ENCODE peak calls at places on chromosomes 5 and 9, in five cellular contexts. M is neural progenitor cell; J is CD8-positive, alpha-beta memory T cell; Q is osteoblast; I is astrocyte. Y is an unnamed sample. For H3K9me3, the result is how much of the 10 kb centered on the place peaks cover.

GRCh38 chr5:68343421-68343826 is 127.9 kb downstream of the PIK3R1 start:
- DNase-seq in M (no peak), J (no peak), Q (peak), I (peak), Y (no peak)

GRCh38 chr5:131394128-131394527 is 130.3 kb downstream of the CDC42SE2 start:
- DNase-seq in M (no peak), J (peak), Q (no peak), I (peak), Y (no peak)

GRCh38 chr9:27440888-27441740 is 83.0 kb upstream of the IFNK start:
- DNase-seq in M (peak), J (no peak), Q (no peak), I (no peak), Y (no peak)

GRCh38 chr9:127437497-127438264 is 13.5 kb downstream of the ZNF79 start:
- DNase-seq in M (no peak), J (peak), Q (peak), I (no peak), Y (no peak)

GRCh38 chr5:5483350-5483749 is 60.9 kb downstream of the ICE1 start:
- DNase-seq in M (no peak), J (no peak), Q (no peak), I (no peak), Y (no peak)

GRCh38 chr5:158899792-158900191 is 199.9 kb downstream of the EBF1 start:
- DNase-seq in M (no peak), J (no peak), Q (no peak), I (no peak), Y (no peak)

GRCh38 chr5:103562084-103562452 is 521 bp downstream of the NUDT12 start:
- DNase-seq in M (no peak), J (no peak), Q (no peak), I (no peak), Y (no peak)

GRCh38 chr5:88045146-88045545 is 223.5 kb downstream of the TMEM161B start:
- DNase-seq in M (peak), J (no peak), Q (no peak), I (no peak), Y (no peak)

GRCh38 chr9:38026021-38026809 is 42.8 kb downstream of the SHB start:
- DNase-seq in M (no peak), J (no peak), Q (peak), I (peak), Y (no peak)

GRCh38 chr5:74367241-74367733 is 273.2 kb downstream of the ENC1 start:
- DNase-seq in M (no peak), J (no peak), Q (peak), I (no peak), Y (no peak)

GRCh38 chr5:61301820-61302563 is 30.1 kb upstream of the ZSWIM6 start:
- DNase-seq in M (peak), J (no peak), Q (peak), I (peak), Y (no peak)

GRCh38 chr9:89008346-89009048 is 17.2 kb downstream of the S1PR3 start:
- DNase-seq in M (no peak), J (no peak), Q (no peak), I (no peak), Y (no peak)

GRCh38 chr5:66903709-66904108 is 292.9 kb downstream of the CD180 start:
- DNase-seq in M (no peak), J (no peak), Q (no peak), I (no peak), Y (no peak)

GRCh38 chr9:110058304-110058953 is 149.5 kb downstream of the C9orf152 start:
- DNase-seq in M (peak), J (peak), Q (no peak), I (peak), Y (peak)

GRCh38 chr9:95509851-95510529 is 6.8 kb downstream of the PTCH1 start:
- DNase-seq in M (peak), J (no peak), Q (no peak), I (no peak), Y (no peak)

GRCh38 chr5:34656001-34656699 is at the start of gene RAI14:
- DNase-seq in M (peak), J (no peak), Q (peak), I (peak), Y (peak)

GRCh38 chr5:157510682-157511081 is 50.7 kb downstream of the NIPAL4 start:
- DNase-seq in M (no peak), J (no peak), Q (no peak), I (no peak), Y (no peak)

GRCh38 chr5:21802869-21803490 is 1050.2 kb downstream of the CDH12 start:
- DNase-seq in M (peak), J (no peak), Q (no peak), I (peak), Y (no peak)

GRCh38 chr5:61304611-61305369 is 27.3 kb upstream of the ZSWIM6 start:
- DNase-seq in M (no peak), J (no peak), Q (no peak), I (peak), Y (no peak)

GRCh38 chr5:8216921-8217320 is 348.0 kb downstream of the MTRR start:
- DNase-seq in M (no peak), J (no peak), Q (peak), I (no peak), Y (no peak)

GRCh38 chr5:175354961-175355360 is 89.0 kb downstream of the DRD1 start:
- DNase-seq in M (no peak), J (no peak), Q (no peak), I (no peak), Y (no peak)

GRCh38 chr5:191036-191948 is at the start of gene LRRC14B:
- DNase-seq in M (no peak), J (peak), Q (peak), I (no peak), Y (no peak)

GRCh38 chr9:114503009-114503408 is 2.3 kb downstream of the WHRN start:
- DNase-seq in M (no peak), J (no peak), Q (no peak), I (no peak), Y (no peak)

GRCh38 chr9:136978865-136979544 is 1.7 kb downstream of the PTGDS start:
- DNase-seq in M (no peak), J (no peak), Q (no peak), I (no peak), Y (no peak)

GRCh38 chr9:4415281-4415680 is 75.0 kb upstream of the SLC1A1 start:
- DNase-seq in M (no peak), J (no peak), Q (peak), I (no peak), Y (no peak)

GRCh38 chr5:138649316-138649720 is 74.1 kb upstream of the HSPA9 start:
- DNase-seq in M (peak), J (no peak), Q (no peak), I (no peak), Y (peak)

GRCh38 chr5:115179959-115180709 is 10.4 kb upstream of the TRIM36 start:
- DNase-seq in M (peak), J (no peak), Q (peak), I (peak), Y (peak)

GRCh38 chr5:168885324-168886120 is 306.4 kb upstream of the PANK3 start:
- DNase-seq in M (peak), J (no peak), Q (no peak), I (no peak), Y (no peak)

GRCh38 chr9:129455151-129455995 is 165.5 kb downstream of the C9orf50 start:
- DNase-seq in M (no peak), J (no peak), Q (peak), I (no peak), Y (peak)

GRCh38 chr5:39194466-39195136 is 24.8 kb downstream of the FYB1 start:
- DNase-seq in M (no peak), J (no peak), Q (peak), I (peak), Y (no peak)

GRCh38 chr5:83125560-83125959 is 48.2 kb downstream of the XRCC4 start:
- DNase-seq in M (no peak), J (no peak), Q (no peak), I (no peak), Y (no peak)

GRCh38 chr5:124748687-124749594 is 2.5 kb upstream of the ZNF608 start:
- DNase-seq in M (peak), J (no peak), Q (peak), I (peak), Y (peak)

GRCh38 chr5:10315824-10316509 is 8.3 kb upstream of the CMBL start:
- DNase-seq in M (no peak), J (no peak), Q (no peak), I (no peak), Y (no peak)

GRCh38 chr5:155522540-155522939 is 509.0 kb downstream of the KIF4B start:
- DNase-seq in M (no peak), J (no peak), Q (no peak), I (no peak), Y (no peak)

GRCh38 chr5:143536364-143536763 is 132.9 kb upstream of the NR3C1 start:
- DNase-seq in M (no peak), J (no peak), Q (peak), I (peak), Y (no peak)

GRCh38 chr9:105242062-105242461 is 2.4 kb upstream of the SLC44A1 start:
- DNase-seq in M (no peak), J (no peak), Q (no peak), I (no peak), Y (peak)

GRCh38 chr5:150931368-150931965 is 26.7 kb upstream of the ZNF300 start:
- DNase-seq in M (no peak), J (no peak), Q (no peak), I (peak), Y (no peak)
- H3K9me3 ChIP-seq in M (under half), J (under half), Q (under half), I (under half), Y (under half)

DNA sequence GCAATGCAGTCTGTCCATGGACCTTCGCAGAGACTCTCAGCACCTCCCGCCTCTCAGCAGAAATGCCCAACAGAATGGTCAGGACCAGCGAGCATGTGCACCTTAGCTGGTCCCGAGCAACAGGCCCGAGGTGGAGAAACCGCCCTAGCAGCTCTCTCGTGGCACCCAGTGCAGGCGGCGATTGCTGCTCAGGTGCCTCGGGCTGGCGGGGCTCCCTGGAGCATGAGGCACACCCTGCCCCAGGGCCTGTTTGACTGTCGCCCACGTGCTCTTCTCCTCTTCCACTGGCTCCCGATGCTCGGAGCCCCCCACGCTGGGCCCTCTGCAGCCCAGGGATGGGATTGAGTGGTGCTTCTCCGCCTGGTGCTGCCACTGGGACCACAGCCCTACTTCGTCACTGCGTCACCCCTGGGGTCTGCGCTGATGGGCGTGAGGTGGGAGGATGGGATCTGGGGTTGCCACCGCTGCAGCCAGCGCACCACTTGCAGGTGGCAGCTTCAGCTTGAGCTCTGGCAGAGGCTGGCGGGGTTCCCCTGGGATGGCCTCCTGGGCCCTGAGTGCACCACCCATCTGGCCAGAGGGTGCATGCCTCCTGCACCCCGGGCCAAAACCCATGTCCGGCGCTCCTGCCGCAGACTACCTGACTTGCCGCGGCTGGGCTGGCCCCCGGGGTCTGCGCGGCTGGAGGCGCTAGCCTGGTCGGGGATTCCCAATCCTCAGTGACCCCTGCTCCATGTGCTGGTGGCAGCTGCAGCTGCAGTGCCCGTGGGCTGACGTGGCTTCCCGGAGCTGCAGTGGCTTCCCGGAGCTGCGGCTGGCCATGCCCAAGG is 244.2 kb downstream of the FOXD4L6 start:
- DNase-seq in M (no peak), J (peak), Q (peak), I (no peak), Y (no peak)
- H3K9me3 ChIP-seq in M (under half), J (under half), Q (under half), I (under half), Y (under half)

DNA sequence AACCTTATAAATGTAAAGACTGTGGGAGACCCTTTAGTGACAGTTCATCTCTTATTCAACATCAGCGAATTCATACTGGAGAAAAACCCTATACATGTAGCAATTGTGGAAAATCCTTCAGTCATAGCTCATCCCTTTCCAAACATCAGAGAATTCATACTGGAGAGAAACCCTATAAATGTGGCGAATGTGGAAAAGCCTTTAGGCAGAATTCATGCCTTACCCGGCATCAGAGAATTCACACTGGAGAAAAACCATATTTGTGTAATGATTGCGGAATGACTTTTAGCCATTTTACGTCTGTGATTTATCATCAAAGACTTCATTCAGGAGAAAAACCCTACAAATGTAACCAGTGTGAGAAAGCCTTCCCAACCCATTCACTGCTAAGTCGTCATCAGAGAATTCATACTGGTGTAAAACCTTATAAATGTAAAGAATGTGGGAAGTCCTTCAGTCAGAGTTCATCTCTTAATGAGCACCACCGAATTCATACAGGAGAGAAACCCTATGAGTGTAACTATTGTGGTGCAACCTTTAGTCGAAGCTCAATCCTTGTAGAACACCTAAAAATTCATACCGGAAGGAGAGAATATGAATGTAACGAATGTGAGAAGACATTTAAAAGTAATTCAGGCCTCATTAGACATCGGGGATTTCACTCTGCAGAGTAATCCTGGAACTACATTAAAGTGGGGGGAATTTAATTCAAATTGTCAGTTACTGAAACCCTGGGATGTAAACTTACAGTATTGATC is 17.7 kb downstream of the ZNF483 start:
- DNase-seq in M (no peak), J (no peak), Q (no peak), I (no peak), Y (no peak)
- H3K9me3 ChIP-seq in M (half or more), J (half or more), Q (under half), I (under half), Y (under half)

GRCh38 chr5:141373673-141374317 is at the start of gene PCDHGA6:
- DNase-seq in M (no peak), J (no peak), Q (peak), I (peak), Y (no peak)
- H3K9me3 ChIP-seq in M (under half), J (under half), Q (under half), I (half or more), Y (under half)

GRCh38 chr5:178438746-178439260 is 151.4 kb downstream of the COL23A1 start:
- DNase-seq in M (no peak), J (no peak), Q (peak), I (no peak), Y (no peak)

GRCh38 chr5:178440163-178440545 is 150.0 kb downstream of the COL23A1 start:
- DNase-seq in M (no peak), J (no peak), Q (no peak), I (no peak), Y (no peak)

GRCh38 chr5:178437296-178438075 is 152.7 kb downstream of the COL23A1 start:
- DNase-seq in M (no peak), J (no peak), Q (peak), I (no peak), Y (no peak)

GRCh38 chr5:178441486-178442270 is 148.5 kb downstream of the COL23A1 start:
- DNase-seq in M (no peak), J (no peak), Q (peak), I (no peak), Y (no peak)

GRCh38 chr5:178439411-178440162 is 150.6 kb downstream of the COL23A1 start:
- DNase-seq in M (no peak), J (no peak), Q (peak), I (no peak), Y (no peak)
- H3K9me3 ChIP-seq in M (under half), J (under half), Q (under half), I (under half), Y (under half)

GRCh38 chr5:89584339-89584956 is 701.5 kb upstream of the MEF2C start:
- DNase-seq in M (no peak), J (no peak), Q (peak), I (peak), Y (no peak)
- H3K9me3 ChIP-seq in M (under half), J (under half), Q (under half), I (under half), Y (under half)

DNA sequence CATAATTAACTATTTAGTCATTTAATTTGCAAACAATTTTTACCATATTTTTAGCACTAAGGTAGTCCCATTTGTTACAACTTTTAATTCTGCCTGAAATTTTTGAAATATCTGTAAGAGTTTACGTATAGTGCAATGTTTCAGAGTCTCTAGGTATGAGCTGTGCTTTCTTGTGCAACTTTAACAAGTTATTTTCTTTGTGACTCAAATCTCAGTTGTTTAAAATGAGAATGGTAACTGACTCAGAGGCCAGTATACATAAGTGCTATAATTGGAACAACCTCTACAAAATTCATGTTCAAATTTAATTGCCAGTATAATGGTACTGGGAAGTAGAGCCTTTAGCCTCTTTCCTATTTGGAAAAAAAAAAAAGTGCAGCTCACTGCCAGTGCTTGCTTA is 14.2 kb upstream of the ZNF883 start:
- DNase-seq in M (no peak), J (no peak), Q (no peak), I (no peak), Y (no peak)
- H3K9me3 ChIP-seq in M (under half), J (under half), Q (under half), I (under half), Y (under half)